ENCODE peak calls at places on chromosomes 2 and 18, in six cellular contexts. T is mesendoderm, S is neuronal stem cell, M is IMR-90, U is H1, O is trophoblast cell. K is an unnamed sample.

GRCh38 chr2:32425719-32426141 is 68.9 kb downstream of the BIRC6 start:
- DNase-seq in S (no peak), O (no peak), T (peak), M (peak), U (no peak), K (peak)

GRCh38 chr2:180110469-180110868 is 103.4 kb upstream of the CWC22 start:
- DNase-seq in O (no peak), M (no peak), S (no peak), T (no peak), U (no peak), K (no peak)

GRCh38 chr18:36372902-36373301 is 75.4 kb downstream of the FHOD3 start:
- DNase-seq in O (peak), S (no peak), U (no peak), M (peak), T (no peak), K (peak)

GRCh38 chr2:1632510-1632909 is 111.8 kb downstream of the PXDN start:
- DNase-seq in O (no peak), S (no peak), M (no peak), U (no peak), T (no peak), K (no peak)

GRCh38 chr2:181770145-181770544 is 89.8 kb upstream of the NEUROD1 start:
- DNase-seq in S (no peak), U (no peak), M (no peak), T (no peak), O (no peak), K (no peak)

GRCh38 chr18:72867721-72868665 is at the start of gene NETO1:
- DNase-seq in S (peak), U (no peak), M (no peak), O (no peak), T (peak), K (peak)

GRCh38 chr18:34971313-34971712 is 69.9 kb upstream of the MAPRE2 start:
- DNase-seq in T (no peak), S (no peak), U (no peak), M (peak), O (peak), K (peak)

GRCh38 chr2:96324716-96325037 is 440 bp upstream of the ITPRIPL1 start:
- DNase-seq in T (peak), O (no peak), M (no peak), U (no peak), S (no peak), K (no peak)

GRCh38 chr2:10467401-10467800 is 19.3 kb upstream of the ODC1 start:
- DNase-seq in O (no peak), T (no peak), S (no peak), M (no peak), U (no peak), K (no peak)

GRCh38 chr2:199201539-199201938 is 256.2 kb downstream of the SATB2 start:
- DNase-seq in M (no peak), U (no peak), T (no peak), S (no peak), O (no peak), K (no peak)
- H2AK5ac ChIP-seq in M (no peak), U (no peak), T (no peak), S (no peak), O (no peak), K (no peak)

GRCh38 chr2:84969511-84970265 is 1.3 kb upstream of the KCMF1 start:
- DNase-seq in S (no peak), T (peak), O (no peak), U (no peak), M (peak), K (peak)
- H2BK5ac ChIP-seq in S (peak), T (peak), O (peak), U (peak), M (peak), K (no peak)

DNA sequence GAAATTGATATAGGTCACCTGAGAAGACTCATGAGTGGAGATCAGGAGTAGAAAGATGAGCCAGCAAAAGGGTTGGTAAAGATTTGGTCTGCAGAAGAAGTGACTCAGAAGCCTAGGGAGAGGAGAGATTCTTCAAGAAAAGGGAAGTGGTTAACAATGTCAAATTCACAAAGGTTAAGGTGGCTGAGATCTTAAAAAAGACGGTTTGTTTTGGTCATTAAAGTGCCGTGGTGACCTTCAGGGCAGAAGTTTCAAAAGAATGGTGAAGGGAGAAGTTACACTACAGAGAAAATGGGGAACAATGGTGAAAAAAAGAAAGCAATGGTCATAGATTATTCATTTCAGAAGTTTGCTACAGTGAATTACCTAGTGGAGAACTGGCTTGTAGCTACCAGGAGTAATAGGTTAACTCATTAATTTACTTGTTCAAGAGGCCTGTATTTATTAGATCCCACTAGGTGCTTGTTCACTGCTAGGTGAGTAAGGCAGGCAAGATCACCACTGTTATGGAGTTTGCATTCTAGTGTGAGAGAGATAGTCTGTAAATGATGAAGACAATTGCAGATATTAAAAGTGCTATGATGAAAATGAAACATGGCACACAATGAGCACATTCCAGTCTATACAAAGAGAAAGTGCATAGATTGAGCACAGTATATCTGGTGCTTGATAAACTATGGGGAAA is 43.0 kb downstream of the FBXO48 start:
- DNase-seq in T (no peak), O (no peak), S (no peak), U (no peak), M (no peak), K (no peak)
- H3K4me3 ChIP-seq in T (no peak), O (no peak), S (no peak), U (no peak), M (no peak), K (no peak)

DNA sequence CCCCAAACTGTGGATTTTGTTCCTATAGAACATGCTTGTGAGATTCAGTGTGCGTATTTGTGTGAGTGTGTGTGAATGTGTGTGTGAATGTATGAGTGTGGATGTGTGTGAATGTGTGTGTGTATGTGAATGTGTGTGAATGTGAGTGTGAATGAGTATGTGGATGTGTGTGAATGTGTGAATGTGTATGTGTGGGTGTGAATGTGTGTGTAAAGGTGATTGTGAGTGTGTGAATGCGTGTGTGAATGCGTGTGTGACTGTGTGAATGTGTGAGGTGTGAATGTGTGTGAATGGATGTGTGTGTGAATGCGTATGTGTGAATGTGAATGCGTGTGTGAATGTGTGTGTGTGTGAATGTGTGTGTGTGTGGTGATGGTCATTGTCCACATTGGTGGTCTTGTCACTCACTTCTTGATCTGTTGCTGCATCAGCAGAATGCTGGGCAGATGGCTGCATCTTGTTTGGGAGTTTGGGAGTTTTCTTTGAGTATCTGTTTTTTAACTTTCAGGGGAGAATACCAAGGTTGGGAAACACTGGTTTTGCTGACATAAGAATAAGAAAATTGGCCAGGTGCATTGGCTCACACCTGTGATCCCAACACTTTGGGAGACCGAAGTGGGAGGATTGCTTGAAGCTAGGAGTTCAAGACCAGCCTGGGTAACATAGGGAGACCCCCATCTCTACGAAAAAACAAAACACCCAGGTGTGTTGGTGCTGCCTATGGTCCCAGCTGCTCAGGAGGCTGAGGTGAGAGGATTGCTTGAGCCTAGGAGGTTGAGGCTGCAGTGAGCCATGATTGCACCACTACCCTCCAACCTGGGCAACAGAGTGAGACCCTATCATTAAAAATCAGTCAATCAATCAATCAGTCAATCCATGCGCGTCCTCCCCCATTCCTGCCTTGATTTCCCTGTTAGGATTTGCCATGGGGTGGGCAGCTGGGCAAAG is 18.2 kb downstream of the AGAP1 start:
- DNase-seq in O (no peak), S (no peak), U (no peak), M (no peak), T (no peak), K (no peak)
- H2AK5ac ChIP-seq in O (no peak), S (no peak), U (peak), M (peak), T (no peak), K (peak)

GRCh38 chr2:70248810-70249438 is 496 bp upstream of the TIA1 start:
- DNase-seq in S (peak), T (peak), O (peak), M (no peak), U (peak), K (no peak)

GRCh38 chr2:70243804-70244584 is 4.4 kb downstream of the TIA1 start:
- DNase-seq in U (no peak), S (no peak), O (no peak), T (peak), M (peak), K (no peak)

GRCh38 chr2:70248145-70248809 is at the start of gene TIA1:
- DNase-seq in T (peak), U (peak), O (peak), S (peak), M (peak), K (peak)

GRCh38 chr2:70250434-70250833 is 2.0 kb upstream of the TIA1 start:
- DNase-seq in T (no peak), S (no peak), U (no peak), M (no peak), O (no peak), K (no peak)

GRCh38 chr2:70247364-70248144 is 874 bp downstream of the TIA1 start:
- DNase-seq in O (no peak), M (peak), S (peak), T (no peak), U (no peak), K (peak)
- H2BK5ac ChIP-seq in O (peak), M (peak), S (peak), T (peak), U (peak), K (peak)

DNA sequence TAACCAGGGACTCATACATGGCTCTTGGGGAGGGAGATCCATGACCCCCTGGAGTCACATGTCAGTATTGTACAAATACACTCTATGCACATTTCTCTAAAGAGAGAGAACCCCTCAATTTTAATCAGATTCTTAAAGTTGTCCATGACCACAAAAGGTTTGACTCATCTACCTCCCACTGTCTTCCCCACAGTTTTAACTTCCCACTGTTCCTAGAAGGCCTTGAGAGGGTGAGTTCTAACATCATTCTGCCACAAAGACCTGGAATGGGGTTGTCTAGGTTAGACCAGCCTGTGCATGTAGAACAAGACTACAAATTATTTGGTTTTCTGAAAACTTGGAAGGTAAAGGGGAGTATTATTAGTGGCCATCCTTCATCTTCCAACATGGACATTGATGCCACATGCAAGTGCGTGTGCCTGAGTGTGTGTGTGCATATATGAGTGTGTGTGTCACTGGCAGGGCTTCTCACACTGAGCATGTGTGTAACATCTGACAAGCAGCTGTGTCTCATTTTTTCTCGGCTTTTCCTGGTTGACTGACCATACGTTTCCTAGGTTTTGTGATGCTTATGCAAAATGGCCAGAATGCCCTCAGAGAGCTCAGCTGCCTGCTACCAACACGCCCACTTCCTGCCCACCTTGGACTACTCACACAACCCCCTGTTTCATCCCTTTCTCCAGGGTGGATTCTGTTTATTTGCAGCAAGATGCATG is 94.6 kb upstream of the LGALSL start:
- DNase-seq in U (no peak), T (no peak), O (no peak), M (no peak), S (no peak), K (peak)
- H3K4me3 ChIP-seq in U (no peak), T (no peak), O (no peak), M (no peak), S (peak), K (peak)

DNA sequence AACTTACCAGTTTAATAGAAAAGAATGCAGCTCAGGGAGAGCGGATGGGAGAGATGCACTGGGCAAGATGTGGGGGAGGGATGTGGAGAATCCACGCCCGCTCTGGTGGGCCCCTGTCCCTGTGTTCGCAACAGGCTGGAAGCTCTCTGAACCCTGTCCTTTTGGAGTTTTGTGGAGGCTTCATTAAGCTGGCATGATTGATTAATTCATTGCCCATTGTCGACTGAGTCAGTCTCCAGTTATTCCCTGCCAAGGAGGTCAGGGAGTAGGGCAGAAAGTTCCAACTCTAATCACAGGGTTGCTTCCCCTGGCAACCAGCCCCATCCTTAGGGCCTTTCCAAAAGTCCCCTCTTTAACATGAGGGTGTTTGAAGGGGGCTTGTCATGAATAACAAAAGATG is 257.1 kb downstream of the ACKR3 start:
- DNase-seq in T (no peak), S (no peak), M (no peak), U (no peak), O (no peak), K (no peak)
- H2AK5ac ChIP-seq in T (no peak), S (no peak), M (no peak), U (no peak), O (no peak), K (no peak)

GRCh38 chr2:74440005-74440377 is 1.7 kb downstream of the RTKN start:
- DNase-seq in O (no peak), U (no peak), S (no peak), T (no peak), M (peak), K (peak)
- H2BK5ac ChIP-seq in O (peak), U (no peak), S (peak), T (peak), M (peak), K (peak)

GRCh38 chr2:47357475-47357874 is 45.5 kb upstream of the MSH2 start:
- DNase-seq in U (no peak), S (no peak), M (peak), O (no peak), T (peak), K (peak)

GRCh38 chr2:47359375-47359868 is 43.5 kb upstream of the MSH2 start:
- DNase-seq in T (no peak), S (no peak), M (no peak), O (no peak), U (no peak), K (no peak)

GRCh38 chr2:47354013-47354816 is 48.7 kb upstream of the MSH2 start:
- DNase-seq in M (peak), U (no peak), O (no peak), T (no peak), S (no peak), K (peak)

GRCh38 chr2:47360283-47360682 is 42.7 kb upstream of the MSH2 start:
- DNase-seq in S (no peak), M (no peak), U (no peak), T (no peak), O (no peak), K (no peak)

GRCh38 chr2:47354817-47355653 is 47.9 kb upstream of the MSH2 start:
- DNase-seq in U (no peak), S (no peak), M (no peak), T (no peak), O (no peak), K (peak)
- H3K4me3 ChIP-seq in U (no peak), S (no peak), M (no peak), T (no peak), O (no peak), K (no peak)

GRCh38 chr2:105042189-105042588 is 4.3 kb downstream of the MRPS9 start:
- DNase-seq in S (no peak), T (peak), U (no peak), M (no peak), O (no peak), K (no peak)

GRCh38 chr2:105037572-105038382 is at the start of gene MRPS9:
- DNase-seq in S (peak), T (peak), M (peak), O (peak), U (peak), K (peak)

GRCh38 chr2:105039559-105039958 is 1.7 kb downstream of the MRPS9 start:
- DNase-seq in O (no peak), M (no peak), U (no peak), T (no peak), S (no peak), K (no peak)

GRCh38 chr2:105034170-105034569 is 3.7 kb upstream of the MRPS9 start:
- DNase-seq in U (no peak), M (peak), S (no peak), T (no peak), O (no peak), K (no peak)

GRCh38 chr2:105038383-105039061 is 653 bp downstream of the MRPS9 start:
- DNase-seq in O (peak), T (no peak), M (peak), S (peak), U (no peak), K (peak)
- H2AK5ac ChIP-seq in O (peak), T (no peak), M (peak), S (no peak), U (no peak), K (no peak)